ENCODE peak calls at places on chromosomes 16 and 17, in ten cellular contexts. Q, P, V, I, W, S, U, F, K and N are unnamed samples.

GRCh38 chr17:81491193-81491592 is 21.4 kb downstream of the ACTG1 start:
- DNase-seq in Q (peak; percentile 31), P (no peak), V (no peak), I (no peak), W (no peak), S (no peak), U (no peak), F (no peak), K (no peak), N (no peak)

GRCh38 chr16:86387461-86388440 is 122.6 kb upstream of the FOXF1 start:
- DNase-seq in Q (peak; percentile 31), P (peak; percentile 15), V (no peak), I (no peak), W (peak; percentile 89), S (no peak), U (no peak), F (no peak), K (peak; percentile 98), N (no peak)

GRCh38 chr16:70694517-70695218 is 8.8 kb upstream of the MTSS2 start:
- DNase-seq in Q (peak; percentile 56), P (no peak), V (no peak), I (no peak), W (no peak), S (no peak), U (no peak), F (no peak), K (no peak), N (no peak)

GRCh38 chr17:78806451-78806850 is 24.4 kb upstream of the CYTH1 start:
- DNase-seq in Q (no peak), P (peak; percentile 58), V (no peak), I (no peak), W (no peak), S (peak; percentile 44), U (no peak), F (no peak), K (no peak), N (peak; percentile 43)

GRCh38 chr17:82399601-82400101 is 18.5 kb upstream of the HEXD start:
- DNase-seq in Q (no peak), P (no peak), V (no peak), I (no peak), W (no peak), S (no peak), U (peak; percentile 66), F (no peak), K (no peak), N (no peak)

GRCh38 chr17:60525624-60526514 is at the start of gene APPBP2:
- DNase-seq in Q (peak; percentile 91), P (peak; percentile 70), V (peak; percentile 62), I (peak; percentile 39), W (no peak), S (peak; percentile 56), U (peak; percentile 98), F (peak; percentile 18), K (peak; percentile 73), N (peak; percentile 65)

GRCh38 chr17:77995146-77995852 is 36.8 kb downstream of the TNRC6C start:
- DNase-seq in Q (no peak), P (peak; percentile 30), V (no peak), I (no peak), W (no peak), S (no peak), U (peak; percentile 53), F (no peak), K (no peak), N (no peak)

GRCh38 chr17:29596811-29597210 is 3.9 kb downstream of the ANKRD13B start:
- DNase-seq in Q (no peak), P (no peak), V (no peak), I (no peak), W (no peak), S (no peak), U (no peak), F (no peak), K (no peak), N (no peak)

GRCh38 chr17:29078183-29079045 is 35.5 kb downstream of the PIPOX start:
- DNase-seq in Q (no peak), P (no peak), V (no peak), I (no peak), W (no peak), S (no peak), U (no peak), F (no peak), K (no peak), N (no peak)

GRCh38 chr17:794876-795275 is 12.7 kb downstream of the MRM3 start:
- DNase-seq in Q (peak; percentile 80), P (peak; percentile 38), V (peak; percentile 18), I (peak; percentile 41), W (no peak), S (no peak), U (peak; percentile 83), F (no peak), K (peak; percentile 60), N (peak; percentile 20)

GRCh38 chr16:2035431-2036199 is 8.9 kb downstream of the NHERF2 start:
- DNase-seq in Q (no peak), P (no peak), V (no peak), I (no peak), W (no peak), S (no peak), U (peak; percentile 75), F (no peak), K (peak; percentile 81), N (no peak)

GRCh38 chr17:58310511-58311428 is 17.8 kb downstream of the TSPOAP1 start:
- DNase-seq in Q (no peak), P (no peak), V (no peak), I (no peak), W (no peak), S (no peak), U (peak; percentile 48), F (no peak), K (no peak), N (no peak)

GRCh38 chr16:87194172-87194571 is 123.0 kb downstream of the C16orf95 start:
- DNase-seq in Q (no peak), P (no peak), V (no peak), I (no peak), W (no peak), S (no peak), U (no peak), F (no peak), K (no peak), N (no peak)

GRCh38 chr17:75352079-75352569 is 53.4 kb downstream of the GRB2 start:
- DNase-seq in Q (peak; percentile 76), P (no peak), V (no peak), I (no peak), W (no peak), S (no peak), U (peak; percentile 67), F (no peak), K (no peak), N (no peak)

GRCh38 chr17:50100921-50101345 is 5.8 kb downstream of the PDK2 start:
- DNase-seq in Q (peak; percentile 61), P (no peak), V (no peak), I (no peak), W (no peak), S (no peak), U (no peak), F (no peak), K (no peak), N (no peak)

GRCh38 chr17:81593105-81593871 is 41.1 kb upstream of the FAAP100 start:
- DNase-seq in Q (no peak), P (no peak), V (no peak), I (no peak), W (no peak), S (no peak), U (no peak), F (no peak), K (no peak), N (no peak)

GRCh38 chr17:34892864-34893263 is 68.4 kb downstream of the CCT6B start:
- DNase-seq in Q (peak; percentile 47), P (peak; percentile 19), V (no peak), I (no peak), W (no peak), S (no peak), U (peak; percentile 86), F (no peak), K (no peak), N (peak; percentile 16)

GRCh38 chr16:15415411-15416070 is 18.8 kb upstream of the BMERB1 start:
- DNase-seq in Q (no peak), P (no peak), V (no peak), I (no peak), W (peak; percentile 14), S (no peak), U (no peak), F (no peak), K (peak; percentile 37), N (no peak)

GRCh38 chr16:15704545-15704987 is 54.5 kb downstream of the NDE1 start:
- DNase-seq in Q (peak; percentile 69), P (peak; percentile 69), V (peak; percentile 66), I (peak; percentile 89), W (no peak), S (peak; percentile 33), U (peak; percentile 79), F (no peak), K (peak; percentile 77), N (peak; percentile 71)

GRCh38 chr17:3963214-3964201 is 729 bp downstream of the ATP2A3 start:
- DNase-seq in Q (no peak), P (peak; percentile 41), V (peak; percentile 62), I (no peak), W (no peak), S (peak; percentile 41), U (no peak), F (no peak), K (no peak), N (peak; percentile 78)

GRCh38 chr16:2775765-2776499 is 1.1 kb downstream of the ELOB start:
- DNase-seq in Q (no peak), P (no peak), V (no peak), I (no peak), W (no peak), S (no peak), U (no peak), F (no peak), K (no peak), N (no peak)

GRCh38 chr16:14351647-14352046 is 278.4 kb downstream of the PARN start:
- DNase-seq in Q (no peak), P (no peak), V (no peak), I (no peak), W (no peak), S (no peak), U (no peak), F (no peak), K (no peak), N (no peak)

GRCh38 chr17:6489016-6489550 is 44.8 kb downstream of the PIMREG start:
- DNase-seq in Q (no peak), P (no peak), V (no peak), I (no peak), W (no peak), S (no peak), U (no peak), F (no peak), K (no peak), N (no peak)

GRCh38 chr16:84720180-84720579 is 20.4 kb downstream of the USP10 start:
- DNase-seq in Q (no peak), P (no peak), V (no peak), I (no peak), W (no peak), S (no peak), U (peak; percentile 53), F (no peak), K (peak; percentile 49), N (no peak)

GRCh38 chr16:54143410-54143809 is 143.2 kb downstream of the IRX3 start:
- DNase-seq in Q (no peak), P (no peak), V (no peak), I (no peak), W (no peak), S (no peak), U (no peak), F (no peak), K (no peak), N (no peak)